ENCODE peak calls at places on chromosomes 2 and 18, in eight cellular contexts. B is prostate gland, T is GM23338, N is ascending aorta, G is HCT116, L is GM23248, A is gastrocnemius medialis, F is brain microvascular endothelial cell. K is an unnamed sample.

GRCh38 chr2:11395971-11396689 is 51.7 kb upstream of the ROCK2 start:
- DNase-seq in B (no peak), T (no peak), N (no peak), G (no peak), L (no peak), A (no peak), F (no peak), K (no peak)

GRCh38 chr2:148926291-148926961 is 51.4 kb downstream of the KIF5C start:
- DNase-seq in B (no peak), T (peak), N (no peak), G (peak), L (peak), A (no peak), F (no peak), K (no peak)

GRCh38 chr18:31077883-31078282 is 24.3 kb downstream of the DSC2 start:
- DNase-seq in B (no peak), T (peak), N (no peak), G (no peak), L (no peak), A (no peak), F (no peak), K (no peak)

GRCh38 chr2:240624950-240625621 is at the start of gene GPR35:
- DNase-seq in B (no peak), T (no peak), N (peak), G (no peak), L (peak), A (peak), F (peak), K (peak)

GRCh38 chr2:192072261-192072660 is 122.5 kb downstream of the TMEFF2 start:
- DNase-seq in B (no peak), T (no peak), N (no peak), G (no peak), L (no peak), A (no peak), F (no peak), K (no peak)

GRCh38 chr2:80086831-80087230 is 217.7 kb downstream of the LRRTM1 start:
- DNase-seq in B (no peak), T (peak), N (no peak), G (no peak), L (peak), A (no peak), F (no peak), K (no peak)

GRCh38 chr2:31382452-31383120 is 32.0 kb downstream of the XDH start:
- DNase-seq in B (no peak), T (peak), N (no peak), G (no peak), L (peak), A (no peak), F (peak), K (no peak)

GRCh38 chr2:161708350-161708974 is 84.2 kb downstream of the SLC4A10 start:
- DNase-seq in B (no peak), T (no peak), N (no peak), G (no peak), L (no peak), A (no peak), F (no peak), K (no peak)

GRCh38 chr2:8148260-8148880 is 533.5 kb upstream of the ID2 start:
- DNase-seq in B (no peak), T (no peak), N (peak), G (peak), L (peak), A (no peak), F (peak), K (no peak)

GRCh38 chr2:25473131-25473530 is 131.4 kb upstream of the DNMT3A start:
- DNase-seq in B (no peak), T (no peak), N (no peak), G (no peak), L (no peak), A (no peak), F (no peak), K (no peak)

GRCh38 chr2:47072728-47073191 is 82.3 kb downstream of the STPG4 start:
- DNase-seq in B (no peak), T (no peak), N (peak), G (no peak), L (no peak), A (peak), F (no peak), K (no peak)

GRCh38 chr2:62705859-62706720 is 577 bp downstream of the EHBP1 start:
- DNase-seq in B (peak), T (peak), N (peak), G (no peak), L (peak), A (peak), F (peak), K (peak)

GRCh38 chr2:106193491-106193976 is 567 bp downstream of the UXS1 start:
- DNase-seq in B (peak), T (peak), N (peak), G (no peak), L (peak), A (peak), F (no peak), K (peak)

GRCh38 chr18:21230436-21230835 is 11.6 kb upstream of the GREB1L start:
- DNase-seq in B (no peak), T (no peak), N (no peak), G (no peak), L (no peak), A (no peak), F (no peak), K (no peak)

GRCh38 chr2:145690183-145690582 is 1170.3 kb upstream of the ZEB2 start:
- DNase-seq in B (no peak), T (no peak), N (no peak), G (no peak), L (peak), A (no peak), F (peak), K (no peak)

DNA sequence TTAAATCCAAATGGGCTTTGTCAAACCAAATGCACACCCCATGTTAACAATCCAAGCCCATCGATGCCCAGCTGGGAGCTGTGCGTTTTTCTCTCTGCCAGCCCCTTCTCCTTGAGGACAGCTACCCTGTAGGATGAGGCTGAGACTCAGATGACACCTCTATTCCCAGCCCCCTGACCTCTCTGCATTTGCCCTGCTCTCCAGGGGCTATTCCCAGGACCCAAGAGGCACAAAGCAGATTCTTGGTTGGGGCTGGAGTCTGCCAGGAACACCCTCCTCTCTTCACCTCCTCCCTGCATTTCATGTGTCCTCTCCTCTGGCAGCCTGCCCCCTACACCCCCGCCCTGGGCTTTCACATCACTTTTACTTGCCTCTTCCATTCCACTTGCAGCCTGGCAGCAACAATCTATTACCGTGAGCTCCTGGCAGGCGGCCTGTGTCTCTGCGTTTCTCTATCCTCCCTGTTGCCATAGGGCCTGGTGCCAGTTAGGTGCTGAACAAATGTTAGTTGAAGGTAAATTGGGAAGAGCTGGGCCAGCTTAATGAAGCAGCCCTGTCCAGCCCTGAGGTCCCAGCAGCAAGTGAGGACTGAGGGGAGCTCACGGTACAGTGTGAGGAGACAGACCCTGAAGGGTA is 51.8 kb downstream of the ADD2 start:
- DNase-seq in B (peak), T (no peak), N (peak), G (no peak), L (no peak), A (no peak), F (no peak), K (no peak)
- H3K27ac ChIP-seq in B (no peak), T (peak), N (no peak), G (no peak), L (no peak), A (no peak), F (no peak), K (no peak)

GRCh38 chr18:6031004-6031403 is 135.7 kb upstream of the TMEM200C start:
- DNase-seq in B (no peak), T (no peak), N (no peak), G (no peak), L (no peak), A (no peak), F (no peak), K (no peak)
- H3K4me3 ChIP-seq in B (no peak), T (no peak), N (no peak), G (no peak), L (no peak), A (no peak), F (no peak), K (no peak)

GRCh38 chr2:109324859-109325258 is 195.9 kb downstream of the SH3RF3 start:
- DNase-seq in B (peak), T (no peak), N (peak), G (no peak), L (peak), A (peak), F (peak), K (peak)

GRCh38 chr2:109321570-109321969 is 192.6 kb downstream of the SH3RF3 start:
- DNase-seq in B (no peak), T (no peak), N (no peak), G (no peak), L (peak), A (no peak), F (no peak), K (no peak)

GRCh38 chr2:109322646-109323045 is 193.6 kb downstream of the SH3RF3 start:
- DNase-seq in B (no peak), T (no peak), N (no peak), G (no peak), L (no peak), A (no peak), F (no peak), K (no peak)

GRCh38 chr2:109320195-109320935 is 191.4 kb downstream of the SH3RF3 start:
- DNase-seq in B (no peak), T (no peak), N (no peak), G (no peak), L (no peak), A (no peak), F (peak), K (no peak)

DNA sequence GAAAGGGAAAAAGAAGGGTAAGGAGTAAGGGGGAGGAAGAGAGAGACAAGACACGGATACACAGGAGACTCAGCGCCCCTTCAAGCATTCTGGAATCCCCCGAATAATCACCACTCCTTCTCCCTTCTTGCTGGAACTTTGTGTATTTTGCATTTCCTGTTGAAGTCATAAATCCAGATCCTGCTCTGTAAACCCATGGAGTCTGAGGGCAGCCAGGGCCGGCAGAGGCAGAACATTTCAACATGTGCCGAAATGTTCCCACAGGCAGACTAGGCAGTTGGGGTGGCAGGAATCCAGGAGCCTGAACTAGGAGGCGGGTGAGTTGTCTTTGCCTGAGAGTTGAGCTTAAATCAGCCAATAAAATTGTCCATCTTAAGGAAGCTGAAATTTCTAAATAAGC is 193.1 kb downstream of the SH3RF3 start:
- DNase-seq in B (peak), T (no peak), N (peak), G (no peak), L (peak), A (peak), F (peak), K (peak)
- H3K27ac ChIP-seq in B (peak), T (no peak), N (peak), G (no peak), L (peak), A (peak), F (peak), K (peak)

GRCh38 chr2:132466428-132467028 is 49.9 kb downstream of the GPR39 start:
- DNase-seq in B (no peak), T (no peak), N (no peak), G (no peak), L (no peak), A (no peak), F (no peak), K (no peak)
- H3K4me3 ChIP-seq in B (no peak), T (no peak), N (no peak), G (no peak), L (no peak), A (no peak), F (no peak), K (no peak)

DNA sequence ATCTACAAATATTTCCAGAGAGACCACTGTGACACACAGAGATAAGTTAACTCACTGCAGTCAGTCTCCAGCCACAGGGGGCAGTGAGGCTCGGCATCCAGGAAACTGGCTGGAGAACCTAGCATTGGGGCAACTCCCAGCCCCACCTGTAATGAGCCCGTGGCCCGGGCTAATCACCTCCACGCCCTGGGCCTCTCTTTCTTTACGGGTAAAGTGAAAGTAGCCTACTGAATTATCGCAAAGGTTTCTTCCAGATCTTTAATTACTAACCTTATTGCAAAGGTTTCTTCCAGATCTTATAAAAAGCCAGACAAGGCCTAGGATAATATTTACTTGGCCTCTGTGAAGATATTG is 45.6 kb upstream of the ACAA2 start:
- DNase-seq in B (no peak), T (peak), N (no peak), G (no peak), L (no peak), A (no peak), F (no peak), K (no peak)
- H3K27ac ChIP-seq in B (peak), T (no peak), N (no peak), G (peak), L (no peak), A (no peak), F (no peak), K (no peak)

DNA sequence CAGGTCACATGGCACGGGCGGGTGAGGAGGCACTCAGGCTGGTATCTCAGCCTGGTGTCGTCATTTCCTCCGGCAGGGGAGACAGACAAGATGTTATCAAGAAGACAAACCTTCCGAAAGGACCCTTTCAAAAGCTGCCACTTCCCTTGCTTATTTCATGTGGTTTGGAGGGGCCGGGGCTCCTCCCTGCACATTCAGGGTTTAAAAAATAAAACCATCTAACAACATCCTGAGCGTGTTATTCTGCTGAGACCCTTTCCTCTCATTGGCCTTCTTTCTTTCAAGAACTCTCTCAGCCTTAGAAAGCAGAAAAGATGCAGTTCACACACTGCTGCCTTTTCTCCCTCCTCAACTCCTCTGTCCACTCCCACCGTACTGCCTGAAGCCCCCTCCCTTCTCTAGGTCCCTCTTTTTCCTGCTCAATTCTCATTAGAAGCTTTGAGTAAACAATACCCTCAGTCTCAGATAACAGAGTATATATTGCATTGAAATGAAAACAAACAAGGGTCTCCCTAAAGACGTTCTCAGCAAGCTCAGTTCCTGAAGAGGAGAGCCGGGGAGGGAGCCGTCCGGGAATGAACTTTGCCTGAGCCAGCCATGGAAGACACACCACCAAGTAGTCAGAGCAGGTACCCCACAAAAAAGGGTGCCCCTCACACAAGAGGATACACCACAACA is 9.8 kb downstream of the SMAD7 start:
- DNase-seq in B (no peak), T (no peak), N (no peak), G (no peak), L (no peak), A (no peak), F (no peak), K (no peak)
- H3K4me3 ChIP-seq in B (no peak), T (peak), N (peak), G (no peak), L (no peak), A (no peak), F (peak), K (peak)

GRCh38 chr2:201746551-201746950 is 34.2 kb downstream of the ALS2 start:
- DNase-seq in B (no peak), T (no peak), N (no peak), G (no peak), L (no peak), A (no peak), F (no peak), K (no peak)

GRCh38 chr2:201754683-201755415 is 25.9 kb downstream of the ALS2 start:
- DNase-seq in B (no peak), T (no peak), N (no peak), G (no peak), L (peak), A (no peak), F (no peak), K (no peak)

DNA sequence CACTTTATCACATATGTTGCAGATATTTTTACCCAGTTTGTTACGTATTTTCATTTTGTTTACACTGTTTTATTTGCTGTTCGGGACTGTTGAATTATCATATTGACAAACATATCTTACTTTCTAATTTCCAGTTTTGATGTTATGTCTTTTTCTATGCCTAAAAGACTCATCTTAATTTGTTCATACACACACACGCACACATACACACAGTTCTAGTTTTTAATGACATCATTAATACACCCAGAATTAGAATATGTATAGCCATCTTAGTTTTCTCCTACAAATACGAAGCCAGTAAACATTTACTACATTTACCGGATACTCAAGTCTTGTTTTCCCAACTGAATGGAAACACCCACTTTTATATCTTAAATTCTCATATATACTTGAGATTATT is 29.2 kb downstream of the ALS2 start:
- DNase-seq in B (no peak), T (no peak), N (no peak), G (no peak), L (no peak), A (no peak), F (no peak), K (no peak)
- H3K27ac ChIP-seq in B (no peak), T (no peak), N (no peak), G (no peak), L (no peak), A (no peak), F (no peak), K (no peak)